ENCODE peak calls at places on chromosomes 2 and 18, in seven cellular contexts. F, A, T, D, H, P and R are unnamed samples.

GRCh38 chr2:238388794-238389193 is 37.9 kb upstream of the ASB1 start:
- DNase-seq in T (no peak), H (no peak), D (no peak), F (no peak), P (no peak), A (no peak), R (no peak)

GRCh38 chr2:209368924-209369323 is 54.9 kb upstream of the MAP2 start:
- DNase-seq in A (no peak), F (no peak), D (no peak), T (peak; percentile 97), P (peak; percentile 73), H (no peak), R (no peak)

GRCh38 chr2:173881886-173882285 is 83.3 kb downstream of the SP3 start:
- DNase-seq in A (no peak), T (no peak), H (no peak), P (no peak), D (no peak), F (no peak), R (no peak)

GRCh38 chr2:127122351-127123027 is 15.5 kb upstream of the BIN1 start:
- DNase-seq in D (no peak), F (no peak), A (no peak), P (no peak), T (no peak), H (no peak), R (peak; percentile 80)

GRCh38 chr2:47174731-47175361 is 19.7 kb upstream of the STPG4 start:
- DNase-seq in D (peak; percentile 38), F (no peak), P (peak; percentile 74), T (peak; percentile 82), A (no peak), H (no peak), R (no peak)

GRCh38 chr2:170165129-170165528 is 12.8 kb upstream of the MYO3B start:
- DNase-seq in H (no peak), P (no peak), F (no peak), A (no peak), T (peak; percentile 70), D (no peak), R (no peak)

GRCh38 chr18:41887100-41887499 is 67.9 kb upstream of the PIK3C3 start:
- DNase-seq in H (no peak), F (no peak), P (no peak), A (no peak), T (peak; percentile 12), D (no peak), R (no peak)

GRCh38 chr2:18243831-18244230 is 316.6 kb downstream of the RDH14 start:
- DNase-seq in T (no peak), A (no peak), D (no peak), H (no peak), F (no peak), P (no peak), R (no peak)

GRCh38 chr18:62751341-62751821 is 36.0 kb downstream of the PHLPP1 start:
- DNase-seq in T (peak; percentile 12), A (no peak), H (peak; percentile 66), D (no peak), F (peak; percentile 75), P (no peak), R (no peak)

GRCh38 chr2:86281066-86281700 is 56.2 kb downstream of the REEP1 start:
- DNase-seq in D (no peak), F (no peak), T (no peak), A (no peak), H (no peak), P (no peak), R (no peak)

GRCh38 chr2:220240640-220241039 is 613.2 kb downstream of the SLC4A3 start:
- DNase-seq in P (no peak), D (no peak), F (no peak), T (no peak), H (no peak), A (no peak), R (no peak)

GRCh38 chr2:10091182-10091932 is 11.1 kb upstream of the CYS1 start:
- DNase-seq in P (no peak), T (no peak), D (no peak), H (no peak), F (peak; percentile 39), A (no peak), R (no peak)

GRCh38 chr2:26292646-26293045 is 47.9 kb downstream of the HADHB start:
- DNase-seq in H (no peak), T (peak; percentile 74), F (no peak), D (no peak), A (no peak), P (no peak), R (no peak)

GRCh38 chr2:144595279-144595678 is 75.4 kb upstream of the ZEB2 start:
- DNase-seq in P (no peak), F (no peak), D (no peak), A (no peak), T (no peak), H (no peak), R (no peak)

GRCh38 chr2:155815851-155816250 is 516.7 kb downstream of the NR4A2 start:
- DNase-seq in A (no peak), F (peak; percentile 63), D (no peak), T (peak; percentile 0), P (no peak), H (peak; percentile 26), R (peak; percentile 67)

GRCh38 chr2:184815824-184816223 is 217.5 kb downstream of the ZNF804A start:
- DNase-seq in F (no peak), T (no peak), P (no peak), H (no peak), A (no peak), D (no peak), R (no peak)

GRCh38 chr2:176130153-176130916 is 830 bp downstream of the HOXD8 start:
- DNase-seq in D (peak; percentile 37), T (peak; percentile 86), A (peak; percentile 77), H (no peak), F (peak; percentile 58), P (no peak), R (no peak)

GRCh38 chr18:58975296-58975695 is 110.6 kb downstream of the ZNF532 start:
- DNase-seq in H (no peak), F (no peak), D (no peak), T (no peak), A (no peak), P (no peak), R (no peak)

GRCh38 chr2:219073413-219074129 is 12.8 kb upstream of the IHH start:
- DNase-seq in F (peak; percentile 80), P (no peak), D (no peak), A (no peak), T (peak; percentile 79), H (peak; percentile 5), R (peak; percentile 63)

GRCh38 chr2:204948364-204948763 is 403.1 kb downstream of the PARD3B start:
- DNase-seq in D (no peak), A (no peak), F (no peak), P (no peak), H (no peak), T (no peak), R (no peak)

GRCh38 chr2:27681844-27682243 is 18.2 kb downstream of the SLC4A1AP start:
- DNase-seq in H (no peak), A (no peak), D (no peak), P (no peak), F (no peak), T (peak; percentile 81), R (no peak)

GRCh38 chr2:57864926-57865325 is 181.7 kb upstream of the VRK2 start:
- DNase-seq in F (no peak), D (no peak), A (no peak), P (no peak), T (no peak), H (no peak), R (no peak)

GRCh38 chr2:57862153-57862552 is 184.5 kb upstream of the VRK2 start:
- DNase-seq in H (no peak), F (no peak), P (no peak), T (no peak), D (no peak), A (no peak), R (no peak)

GRCh38 chr2:57855207-57855606 is 191.4 kb upstream of the VRK2 start:
- DNase-seq in T (no peak), A (no peak), H (no peak), F (no peak), D (no peak), P (no peak), R (no peak)

GRCh38 chr2:57862727-57863126 is 183.9 kb upstream of the VRK2 start:
- DNase-seq in D (no peak), P (no peak), F (no peak), T (no peak), A (no peak), H (no peak), R (peak; percentile 35)

DNA sequence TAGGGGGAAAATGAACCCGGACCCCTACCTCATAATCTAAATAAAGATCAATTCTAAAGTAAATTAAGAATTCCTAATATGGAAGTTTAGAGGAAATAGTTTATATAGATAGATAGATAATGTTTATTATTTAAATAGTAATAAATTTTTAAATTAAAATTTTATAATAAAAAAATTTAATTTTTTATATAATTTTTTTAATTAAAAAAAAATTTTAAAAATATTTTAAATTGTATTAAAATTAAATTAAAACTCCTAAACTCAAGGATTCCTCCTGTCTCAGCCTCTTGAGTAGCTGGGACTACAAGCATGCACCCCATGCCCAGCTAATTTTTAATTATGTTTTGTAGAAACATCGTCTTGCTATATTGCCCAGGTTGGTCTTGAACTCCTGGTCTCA is 186.9 kb upstream of the VRK2 start:
- DNase-seq in D (no peak), A (no peak), H (no peak), F (no peak), T (no peak), P (no peak), R (no peak)
- H3K27ac ChIP-seq in D (no peak overlapping the region), A (no peak overlapping the region), H (no peak overlapping the region), F (no peak overlapping the region), T (no peak overlapping the region), P (no peak overlapping the region), R (no peak overlapping the region)

GRCh38 chr2:64639691-64640090 is 14.0 kb downstream of the SERTAD2 start:
- DNase-seq in D (no peak), H (no peak), F (no peak), A (no peak), P (no peak), T (no peak), R (peak; percentile 62)
- H3K27ac ChIP-seq in D (peak overlapping the region; percentile 67), H (no peak overlapping the region), F (no peak overlapping the region), A (peak overlapping the region; percentile 48), P (no peak overlapping the region), T (peak overlapping the region; percentile 64), R (no peak overlapping the region)

DNA sequence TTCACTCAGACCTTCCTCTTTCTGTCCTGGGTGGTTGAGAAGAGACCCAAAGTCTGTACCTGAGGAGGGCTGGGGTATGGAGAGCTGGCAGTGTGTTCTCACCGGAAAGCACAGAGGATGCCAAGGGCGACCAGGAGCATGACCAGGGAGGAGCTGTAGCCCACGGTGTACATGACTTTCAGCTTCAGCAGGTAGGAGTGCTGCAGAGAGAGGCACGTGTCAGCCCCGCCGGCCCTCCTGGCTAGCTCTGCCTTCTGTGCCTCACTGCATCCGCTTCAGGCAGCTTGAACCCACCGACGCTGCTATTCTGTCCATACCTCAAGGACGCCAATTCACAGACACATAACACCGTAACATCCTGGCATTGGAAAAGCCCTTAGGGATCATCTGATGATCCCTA is 34.0 kb downstream of the TMEM37 start:
- DNase-seq in F (no peak), H (no peak), D (no peak), T (no peak), P (no peak), A (no peak), R (no peak)
- H3K27ac ChIP-seq in F (no peak overlapping the region), H (no peak overlapping the region), D (no peak overlapping the region), T (no peak overlapping the region), P (no peak overlapping the region), A (no peak overlapping the region), R (no peak overlapping the region)

DNA sequence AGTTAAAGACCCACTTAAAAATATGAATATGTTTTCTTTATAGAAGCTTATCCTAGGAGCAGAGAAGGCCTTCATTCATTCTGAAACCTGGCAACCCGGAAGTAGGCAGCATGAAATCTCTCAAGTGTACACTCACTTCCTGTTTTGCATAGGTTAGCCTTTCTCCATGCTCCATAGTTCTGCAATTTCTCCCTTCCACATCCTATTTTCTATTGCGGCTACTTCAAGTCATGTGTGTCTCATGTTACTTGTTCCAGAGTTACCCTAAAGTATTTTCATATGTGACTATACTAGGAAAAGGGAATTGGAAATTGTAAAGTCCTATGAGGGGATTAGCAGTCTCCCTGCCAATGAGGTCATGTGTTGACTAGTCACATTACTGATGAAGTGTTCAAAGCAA is 320.6 kb downstream of the NCKAP5 start:
- DNase-seq in H (no peak), F (no peak), A (no peak), D (no peak), P (no peak), T (no peak), R (no peak)
- H3K27ac ChIP-seq in H (no peak overlapping the region), F (no peak overlapping the region), A (no peak overlapping the region), D (peak overlapping the region; percentile 15), P (no peak overlapping the region), T (no peak overlapping the region), R (no peak overlapping the region)